ENCODE peak calls at places on chromosomes 2 and 18, in ten cellular contexts. N is uterus; A is spleen; R is amygdala; T is activated T-helper 1 cell treated with anti-CD3 and anti-CD28 coated beads, Interleukin-2, amount 50 U/mL, for 16 hours; V is psoas muscle; B is occipital lobe; M is T-cell; K is CD8-positive, alpha-beta memory T cell; L is NCI-H1417 treated with DMSO at 0.1 percent for 48 hours. E is an unnamed sample.

GRCh38 chr18:48922203-48922800 is 28.5 kb downstream of the SMAD7 start:
- DNase-seq in N (no peak), A (no peak), R (no peak), T (no peak), V (no peak), B (no peak), M (no peak), K (no peak), L (no peak), E (peak; percentile 37)

GRCh38 chr2:136131961-136132839 is 14.3 kb upstream of the CXCR4 start:
- DNase-seq in N (no peak), A (peak; percentile 91), R (no peak), T (peak; percentile 60), V (no peak), B (no peak), M (peak; percentile 92), K (peak; percentile 93), L (no peak), E (no peak)

GRCh38 chr18:27685807-27686412 is 491.0 kb downstream of the CDH2 start:
- DNase-seq in N (no peak), A (no peak), R (no peak), T (no peak), V (no peak), B (no peak), M (no peak), K (no peak), L (no peak), E (no peak)

GRCh38 chr18:52451252-52451651 is 111.3 kb downstream of the DCC start:
- DNase-seq in N (no peak), A (no peak), R (no peak), T (no peak), V (no peak), B (no peak), M (no peak), K (no peak), L (peak; percentile 50), E (no peak)

GRCh38 chr2:16204251-16204650 is 263.9 kb downstream of the MYCN start:
- DNase-seq in N (no peak), A (no peak), R (no peak), T (no peak), V (no peak), B (no peak), M (no peak), K (no peak), L (no peak), E (no peak)

GRCh38 chr2:103823847-103824246 is 1030.1 kb upstream of the POU3F3 start:
- DNase-seq in N (no peak), A (no peak), R (no peak), T (no peak), V (no peak), B (no peak), M (no peak), K (no peak), L (no peak), E (no peak)

GRCh38 chr2:86747708-86748627 is 27.9 kb downstream of the RMND5A start:
- DNase-seq in N (peak; percentile 27), A (no peak), R (peak; percentile 58), T (no peak), V (no peak), B (peak; percentile 6), M (no peak), K (no peak), L (no peak), E (no peak)

GRCh38 chr2:227188292-227188691 is 23.9 kb downstream of the COL4A3 start:
- DNase-seq in N (peak; percentile 19), A (no peak), R (no peak), T (no peak), V (no peak), B (no peak), M (no peak), K (no peak), L (no peak), E (no peak)

GRCh38 chr2:38554973-38555595 is 47.6 kb downstream of the HNRNPLL start:
- DNase-seq in N (no peak), A (no peak), R (no peak), T (no peak), V (no peak), B (no peak), M (no peak), K (no peak), L (no peak), E (no peak)

GRCh38 chr2:233061591-233062446 is 1.7 kb downstream of the INPP5D start:
- DNase-seq in N (no peak), A (peak; percentile 92), R (no peak), T (no peak), V (peak; percentile 74), B (no peak), M (no peak), K (peak; percentile 20), L (no peak), E (peak; percentile 80)

GRCh38 chr2:234463626-234464290 is 33.1 kb downstream of the ARL4C start:
- DNase-seq in N (no peak), A (no peak), R (no peak), T (peak; percentile 45), V (no peak), B (no peak), M (peak; percentile 87), K (peak; percentile 85), L (peak; percentile 88), E (no peak)

GRCh38 chr2:109031481-109032228 is 42.6 kb upstream of the EDAR start:
- DNase-seq in N (peak; percentile 30), A (peak; percentile 92), R (no peak), T (peak; percentile 48), V (peak; percentile 58), B (no peak), M (peak; percentile 80), K (peak; percentile 92), L (no peak), E (no peak)